ENCODE peak calls at places on chromosomes 6 and 20, in four cellular contexts. R is GM12891, W is HepG2, S is H1. U is an unnamed sample.

GRCh38 chr20:10427060-10427692 is 6.8 kb downstream of the MKKS start:
- DNase-seq in R (no peak), W (peak), S (no peak), U (no peak)

GRCh38 chr6:23003671-23004598 is 434.6 kb downstream of the HDGFL1 start:
- DNase-seq in R (no peak), W (no peak), S (no peak), U (no peak)

GRCh38 chr6:88983532-88983931 is 20.1 kb upstream of the RNGTT start:
- DNase-seq in R (no peak), W (no peak), S (no peak), U (no peak)

GRCh38 chr6:166615059-166615770 is 11.8 kb downstream of the RPS6KA2 start:
- DNase-seq in R (no peak), W (no peak), S (no peak), U (no peak)

GRCh38 chr6:169164451-169164850 is 89.2 kb downstream of the THBS2 start:
- DNase-seq in R (no peak), W (no peak), S (no peak), U (no peak)

GRCh38 chr6:38495922-38496635 is 143.7 kb downstream of the BTBD9 start:
- DNase-seq in R (no peak), W (no peak), S (no peak), U (no peak)

GRCh38 chr6:127114214-127114613 is 4.3 kb upstream of the RSPO3 start:
- DNase-seq in R (no peak), W (no peak), S (no peak), U (no peak)

GRCh38 chr20:1894951-1895673 is at the start of gene SIRPA:
- DNase-seq in R (peak), W (no peak), S (no peak), U (peak)

GRCh38 chr6:77834591-77834996 is 181.8 kb downstream of the MEI4 start:
- DNase-seq in R (no peak), W (peak), S (no peak), U (no peak)

GRCh38 chr6:157592566-157592965 is 211.6 kb downstream of the ZDHHC14 start:
- DNase-seq in R (no peak), W (no peak), S (no peak), U (no peak)

GRCh38 chr6:127298475-127298874 is 31.8 kb downstream of the RNF146 start:
- DNase-seq in R (no peak), W (no peak), S (no peak), U (no peak)

GRCh38 chr20:10794765-10795164 is 121.0 kb upstream of the JAG1 start:
- DNase-seq in R (no peak), W (no peak), S (no peak), U (no peak)

GRCh38 chr6:47355496-47355895 is 45.8 kb upstream of the TNFRSF21 start:
- DNase-seq in R (no peak), W (no peak), S (no peak), U (no peak)

GRCh38 chr6:89694428-89694827 is 55.9 kb upstream of the LYRM2 start:
- DNase-seq in R (no peak), W (no peak), S (no peak), U (no peak)

GRCh38 chr20:33701629-33702450 is 15.7 kb upstream of the E2F1 start:
- DNase-seq in R (no peak), W (peak), S (no peak), U (no peak)

DNA sequence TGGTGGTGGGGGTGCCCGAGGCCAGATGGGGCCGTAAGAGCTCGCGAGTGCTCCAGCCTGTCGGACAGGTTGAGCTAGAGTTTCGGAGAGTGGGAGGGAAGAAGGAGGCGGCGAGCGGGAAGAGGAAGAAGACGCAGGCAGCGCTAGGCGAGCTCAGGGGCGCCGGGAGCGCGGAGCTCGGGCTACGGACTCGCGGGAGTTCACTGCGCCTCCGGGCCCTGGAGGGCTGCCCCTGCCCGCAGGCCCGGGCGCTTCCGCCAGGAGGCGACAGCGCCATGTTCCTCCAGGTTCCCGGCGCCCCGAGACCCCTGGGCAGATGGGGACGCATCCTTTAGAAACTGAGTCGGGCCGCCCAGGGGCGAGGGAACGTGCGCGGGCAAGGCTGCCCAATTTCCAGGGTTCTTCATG is 984 bp downstream of the TFAP2C start:
- DNase-seq in R (peak), W (no peak), S (peak), U (no peak)
- TF ChIP-seq POLR2A in R (no peak), W (no peak), S (no peak), U (no peak)

DNA sequence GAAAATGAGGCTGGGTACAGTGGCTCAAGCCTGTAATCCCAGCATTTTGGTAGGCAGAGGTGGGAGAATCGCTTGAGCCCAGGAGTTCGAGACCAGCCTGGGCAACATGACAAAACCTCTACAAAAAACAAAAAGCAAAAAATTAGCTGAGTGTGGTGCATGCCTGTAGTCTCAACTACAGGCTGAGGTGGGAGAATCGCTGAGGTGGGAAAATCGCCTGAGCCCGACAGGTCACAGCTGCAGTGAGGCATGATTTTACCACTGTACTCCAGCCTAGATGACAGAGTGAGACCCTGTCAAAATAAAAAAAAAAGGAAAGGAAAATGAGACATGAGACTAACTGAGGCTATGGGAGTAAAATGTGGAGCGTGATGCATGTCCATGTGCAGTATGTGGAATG is 88.0 kb upstream of the CD83 start:
- DNase-seq in R (no peak), W (no peak), S (no peak), U (no peak)
- TF ChIP-seq TAF1 in R (no peak), W (no peak), S (no peak), U (no peak)

DNA sequence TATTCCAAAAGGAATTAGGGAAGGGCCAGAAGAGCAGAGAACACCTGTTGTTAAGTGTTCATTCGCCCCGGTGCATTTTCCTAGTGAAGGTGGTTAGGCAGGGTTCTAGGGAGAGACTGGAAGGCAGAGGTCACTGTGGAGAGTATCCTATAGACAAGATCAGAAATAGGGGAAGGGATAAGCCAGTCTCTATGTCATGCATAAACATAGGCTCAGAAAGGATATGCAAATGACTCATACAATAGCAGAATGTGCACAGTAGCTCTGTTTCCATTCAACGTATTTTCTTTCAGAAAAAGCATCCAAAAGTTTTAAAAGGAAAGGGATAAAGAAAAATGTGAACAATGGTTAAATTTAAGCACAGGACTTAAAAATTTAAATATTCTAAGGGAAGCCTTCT is 47.4 kb downstream of the BMP6 start:
- DNase-seq in R (no peak), W (no peak), S (no peak), U (no peak)
- TF ChIP-seq POLR2AphosphoS5 in R (no peak), W (no peak), S (no peak), U (no peak)

DNA sequence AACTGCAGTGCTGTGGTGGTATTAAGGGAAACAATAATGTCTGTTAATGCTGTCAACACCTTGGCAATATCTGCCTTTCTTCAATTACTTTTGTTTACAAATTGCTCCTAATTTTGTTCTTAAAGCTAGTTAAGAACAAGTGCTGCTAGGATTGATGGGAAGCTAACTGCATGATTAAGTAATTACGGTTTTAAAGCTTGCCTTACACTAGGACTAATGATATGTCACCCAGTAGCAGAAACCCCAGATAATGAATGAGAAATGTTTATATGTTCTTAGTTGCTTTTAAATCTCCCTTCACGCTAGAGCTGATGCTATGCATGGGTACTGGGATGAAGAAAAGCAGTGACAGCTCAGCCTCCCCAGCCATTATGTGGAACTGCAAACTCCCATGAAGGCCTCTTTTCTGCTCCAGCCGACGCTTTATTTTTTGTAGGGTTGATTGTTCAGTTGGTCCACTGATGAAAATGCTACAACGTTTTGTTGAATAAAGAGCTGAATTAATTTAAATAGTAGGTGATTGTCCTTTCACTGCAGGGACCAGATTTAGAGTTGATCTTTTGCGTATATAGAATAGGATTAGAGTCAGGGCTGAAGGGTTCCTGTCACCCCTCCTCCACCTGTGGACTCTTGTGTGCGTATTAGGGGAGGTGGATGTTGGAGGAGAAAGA is 610.5 kb downstream of the TFAP2B start:
- DNase-seq in R (no peak), W (no peak), S (no peak), U (no peak)
- TF ChIP-seq POLR2A in R (no peak), W (no peak), S (no peak), U (no peak)

GRCh38 chr6:167671977-167672687 is 154.6 kb upstream of the AFDN start:
- DNase-seq in R (no peak), W (no peak), S (no peak), U (no peak)
- TF ChIP-seq TAF1 in R (no peak), W (no peak), S (no peak), U (no peak)

GRCh38 chr6:167782698-167783517 is 43.8 kb upstream of the AFDN start:
- DNase-seq in R (no peak), W (peak), S (no peak), U (no peak)
- TF ChIP-seq POLR2AphosphoS5 in R (no peak), W (no peak), S (no peak), U (no peak)

DNA sequence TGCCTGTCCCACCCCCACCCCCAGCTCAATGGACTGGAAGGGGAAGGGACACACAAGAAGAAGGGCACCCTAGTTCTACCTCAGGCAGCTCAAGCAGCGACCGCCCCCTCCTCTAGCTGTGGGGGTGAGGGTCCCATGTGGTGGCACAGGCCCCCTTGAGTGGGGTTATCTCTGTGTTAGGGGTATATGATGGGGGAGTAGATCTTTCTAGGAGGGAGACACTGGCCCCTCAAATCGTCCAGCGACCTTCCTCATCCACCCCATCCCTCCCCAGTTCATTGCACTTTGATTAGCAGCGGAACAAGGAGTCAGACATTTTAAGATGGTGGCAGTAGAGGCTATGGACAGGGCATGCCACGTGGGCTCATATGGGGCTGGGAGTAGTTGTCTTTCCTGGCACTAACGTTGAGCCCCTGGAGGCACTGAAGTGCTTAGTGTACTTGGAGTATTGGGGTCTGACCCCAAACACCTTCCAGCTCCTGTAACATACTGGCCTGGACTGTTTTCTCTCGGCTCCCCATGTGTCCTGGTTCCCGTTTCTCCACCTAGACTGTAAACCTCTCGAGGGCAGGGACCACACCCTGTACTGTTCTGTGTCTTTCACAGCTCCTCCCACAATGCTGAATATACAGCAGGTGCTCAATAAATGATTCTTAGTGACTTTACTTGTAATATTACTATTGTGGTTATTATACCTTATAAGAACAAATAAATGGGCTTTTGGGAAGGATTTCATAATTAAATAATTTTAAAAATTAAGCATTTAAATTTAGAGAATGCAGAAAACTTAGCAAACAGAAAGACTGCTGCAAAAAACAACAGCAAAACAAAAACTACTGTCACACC is 8.4 kb downstream of the CDKN1A start:
- DNase-seq in R (no peak), W (no peak), S (no peak), U (no peak)
- TF ChIP-seq POLR2A in R (peak), W (no peak), S (no peak), U (peak)

DNA sequence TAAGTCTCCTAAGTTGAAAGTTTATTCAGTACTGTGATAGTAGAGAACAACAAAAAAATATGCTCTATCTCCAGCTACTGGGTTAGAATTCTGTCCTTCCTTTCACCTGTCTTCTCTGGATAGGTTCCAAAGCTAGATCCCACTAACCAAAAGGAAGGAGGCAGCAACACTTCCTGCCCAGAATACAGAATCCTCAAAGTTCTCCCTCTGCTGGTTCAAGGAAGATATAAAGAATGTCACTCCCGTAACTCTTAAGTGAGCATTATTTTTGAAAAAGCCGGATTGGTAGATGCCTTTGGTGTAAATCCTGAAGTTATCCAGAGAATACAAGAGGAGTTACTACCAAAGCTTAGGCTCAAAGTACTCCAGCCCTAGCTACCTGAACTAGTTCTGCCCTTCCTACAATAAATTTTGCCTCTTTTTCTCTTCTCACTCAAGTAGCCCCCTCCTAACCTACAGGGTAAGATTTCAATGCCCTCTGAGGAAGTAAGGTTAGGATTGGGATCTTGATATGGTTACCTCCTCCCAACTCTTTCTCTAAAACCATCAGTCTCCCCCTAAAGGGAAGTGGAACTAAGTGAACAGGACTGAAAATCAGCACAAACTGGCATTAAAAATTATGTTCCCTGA is 26.0 kb upstream of the CRIP3 start:
- DNase-seq in R (no peak), W (peak), S (peak), U (no peak)
- TF ChIP-seq TAF1 in R (no peak), W (no peak), S (no peak), U (no peak)

DNA sequence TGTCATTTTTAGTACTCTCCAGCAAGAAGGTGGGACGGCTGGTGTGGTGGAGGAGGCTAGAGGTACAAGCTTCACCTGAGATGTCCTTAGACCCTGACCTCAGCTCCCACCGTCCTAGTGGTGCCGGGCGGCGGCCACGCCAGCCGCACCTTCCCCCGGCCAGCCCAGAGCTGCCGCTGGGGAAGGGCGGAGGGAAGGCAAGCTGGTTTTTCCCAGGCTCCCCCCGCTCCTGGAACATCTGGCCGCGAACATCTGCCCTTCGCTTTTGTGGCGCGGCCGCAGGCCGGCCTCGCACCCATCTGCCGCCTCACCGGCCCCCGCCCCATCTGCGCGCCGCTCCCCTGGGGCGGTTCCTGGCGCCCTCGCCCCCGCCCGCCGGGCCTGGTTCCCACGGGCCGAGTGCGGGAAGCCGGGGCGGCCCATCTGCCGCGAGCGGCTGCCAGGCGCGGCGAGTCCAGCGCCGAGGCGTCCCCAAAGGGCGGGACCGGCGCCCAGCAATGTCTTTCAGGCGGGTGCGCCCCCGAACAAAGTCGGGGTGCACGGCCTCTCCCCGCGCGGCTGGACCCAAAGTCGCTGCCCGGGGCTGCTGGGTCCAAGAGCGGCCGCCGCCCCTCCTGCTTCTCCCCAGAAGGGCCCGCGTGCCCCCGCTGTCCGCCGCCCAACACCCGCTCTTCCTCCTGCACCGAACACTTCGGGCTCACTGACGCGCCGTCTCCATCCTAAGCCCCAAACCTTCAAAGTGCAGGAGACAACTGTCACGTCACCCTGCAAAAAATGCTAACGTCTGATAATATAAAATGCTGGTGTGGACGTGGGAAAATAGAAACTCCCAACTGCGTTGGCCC is 17.3 kb upstream of the ID1 start:
- DNase-seq in R (no peak), W (no peak), S (no peak), U (no peak)
- TF ChIP-seq POLR2AphosphoS5 in R (no peak), W (no peak), S (no peak), U (no peak)

GRCh38 chr6:143575440-143575839 is 63.9 kb upstream of the FUCA2 start:
- DNase-seq in R (peak), W (peak), S (no peak), U (peak)
- TF ChIP-seq POLR2A in R (no peak), W (no peak), S (no peak), U (no peak)